ENCODE peak calls at places on chromosomes 11 and 22, in eight cellular contexts. R is NCI-H1092, S is skeletal muscle cell, A is IMR-90, X is cardiac muscle cell, L is epithelial cell of esophagus, H is heart left ventricle, G is HTR-8/SVneo. U is an unnamed sample.

GRCh38 chr11:36420025-36420424 is 90.0 kb downstream of the TRAF6 start:
- DNase-seq in R (no peak), S (no peak), A (no peak), X (no peak), L (no peak), H (no peak), G (no peak), U (no peak)

GRCh38 chr22:41699264-41700104 is at the start of gene MEI1:
- DNase-seq in R (no peak), S (peak), A (peak), X (no peak), L (peak), H (peak), G (no peak), U (peak)

GRCh38 chr22:38401336-38402084 is 53.5 kb downstream of the KCNJ4 start:
- DNase-seq in R (no peak), S (no peak), A (no peak), X (no peak), L (no peak), H (no peak), G (no peak), U (no peak)

GRCh38 chr11:63880031-63880841 is 36.7 kb downstream of the RCOR2 start:
- DNase-seq in R (no peak), S (no peak), A (peak), X (no peak), L (no peak), H (no peak), G (no peak), U (no peak)

GRCh38 chr11:59669611-59670009 is 773 bp upstream of the PATL1 start:
- DNase-seq in R (no peak), S (no peak), A (peak), X (no peak), L (peak), H (peak), G (peak), U (peak)

GRCh38 chr22:41915035-41915782 is at the start of gene SHISA8:
- DNase-seq in R (peak), S (no peak), A (peak), X (peak), L (peak), H (peak), G (peak), U (no peak)

GRCh38 chr11:6992026-6992425 is 28.1 kb downstream of the ZNF214 start:
- DNase-seq in R (no peak), S (no peak), A (peak), X (no peak), L (peak), H (no peak), G (no peak), U (no peak)

GRCh38 chr11:10982695-10983492 is 125.0 kb upstream of the ZBED5 start:
- DNase-seq in R (no peak), S (no peak), A (no peak), X (no peak), L (peak), H (no peak), G (no peak), U (no peak)

GRCh38 chr11:70661763-70662501 is 263.6 kb downstream of the CTTN start:
- DNase-seq in R (no peak), S (peak), A (peak), X (peak), L (no peak), H (peak), G (peak), U (no peak)

GRCh38 chr11:71421392-71421950 is 26.7 kb downstream of the DHCR7 start:
- DNase-seq in R (no peak), S (no peak), A (no peak), X (no peak), L (no peak), H (no peak), G (no peak), U (no peak)

GRCh38 chr22:36088292-36088691 is 59.7 kb upstream of the RBFOX2 start:
- DNase-seq in R (no peak), S (no peak), A (no peak), X (no peak), L (peak), H (no peak), G (no peak), U (no peak)

GRCh38 chr11:57978686-57979531 is 44.8 kb upstream of the OR9Q1 start:
- DNase-seq in R (no peak), S (no peak), A (peak), X (no peak), L (peak), H (no peak), G (no peak), U (no peak)

GRCh38 chr11:102680945-102681344 is 24.6 kb downstream of the MMP27 start:
- DNase-seq in R (no peak), S (no peak), A (no peak), X (no peak), L (no peak), H (peak), G (no peak), U (no peak)

GRCh38 chr22:40235418-40235817 is 57.7 kb downstream of the TNRC6B start:
- DNase-seq in R (peak), S (no peak), A (no peak), X (no peak), L (no peak), H (no peak), G (no peak), U (no peak)

GRCh38 chr22:17191163-17191562 is 28.1 kb downstream of the ADA2 start:
- DNase-seq in R (no peak), S (no peak), A (peak), X (no peak), L (no peak), H (no peak), G (no peak), U (no peak)

GRCh38 chr11:70381872-70382842 is 16.2 kb upstream of the CTTN start:
- DNase-seq in R (no peak), S (no peak), A (peak), X (no peak), L (no peak), H (no peak), G (no peak), U (no peak)

GRCh38 chr11:66262191-66262590 is 6.2 kb upstream of the RAB1B start:
- DNase-seq in R (no peak), S (no peak), A (no peak), X (no peak), L (no peak), H (no peak), G (no peak), U (no peak)

GRCh38 chr11:86469491-86470388 is 95.1 kb downstream of the CCDC81 start:
- DNase-seq in R (no peak), S (no peak), A (no peak), X (no peak), L (peak), H (peak), G (no peak), U (no peak)

GRCh38 chr11:117618956-117619355 is 178.1 kb downstream of the DSCAML1 start:
- DNase-seq in R (peak), S (no peak), A (no peak), X (no peak), L (no peak), H (no peak), G (no peak), U (no peak)

GRCh38 chr11:57638005-57638760 is 11.5 kb downstream of the YPEL4 start:
- DNase-seq in R (peak), S (peak), A (peak), X (peak), L (peak), H (peak), G (peak), U (peak)

GRCh38 chr11:112961146-112961668 is at the start of gene NCAM1:
- DNase-seq in R (peak), S (peak), A (peak), X (peak), L (peak), H (peak), G (peak), U (peak)

GRCh38 chr11:118922745-118923627 is 2.7 kb downstream of the BCL9L start:
- DNase-seq in R (no peak), S (no peak), A (no peak), X (no peak), L (peak), H (no peak), G (no peak), U (no peak)

GRCh38 chr11:1163911-1164735 is 6.4 kb downstream of the MUC5AC start:
- DNase-seq in R (no peak), S (no peak), A (no peak), X (no peak), L (no peak), H (no peak), G (no peak), U (peak)

GRCh38 chr11:69293819-69294505 is at the start of gene MYEOV:
- DNase-seq in R (no peak), S (no peak), A (no peak), X (no peak), L (peak), H (no peak), G (no peak), U (no peak)

GRCh38 chr22:49962751-49963646 is 2.4 kb downstream of the PIM3 start:
- DNase-seq in R (no peak), S (no peak), A (no peak), X (no peak), L (no peak), H (peak), G (no peak), U (peak)

GRCh38 chr11:72609045-72609444 is 65.2 kb downstream of the PDE2A start:
- DNase-seq in R (no peak), S (no peak), A (peak), X (no peak), L (peak), H (no peak), G (no peak), U (no peak)

GRCh38 chr11:131912127-131912526 is 541.7 kb downstream of the NTM start:
- DNase-seq in R (no peak), S (no peak), A (no peak), X (no peak), L (no peak), H (no peak), G (no peak), U (no peak)

GRCh38 chr11:25991476-25991875 is 340.5 kb upstream of the ANO3 start:
- DNase-seq in R (no peak), S (no peak), A (no peak), X (no peak), L (no peak), H (no peak), G (no peak), U (no peak)

U was measured in sciatic nerve.